ENCODE peak calls at places on chromosomes 2 and 18, in four cellular contexts. X is psoas muscle, M is left cardiac atrium, S is activated B cell treated with CpG ODN at 0.5 μM for 24 hours. T is an unnamed sample.

GRCh38 chr2:135615404-135615803 is 84.1 kb downstream of the R3HDM1 start:
- ATAC-seq in X (no peak), M (no peak), S (no peak), T (no peak)

GRCh38 chr2:41709702-41710599 is 337.9 kb upstream of the PKDCC start:
- ATAC-seq in X (no peak), M (no peak), S (peak; percentile 31), T (peak; percentile 72)

GRCh38 chr2:232891621-232892071 is 21.6 kb downstream of the SNORC start:
- ATAC-seq in X (peak; percentile 77), M (no peak), S (no peak), T (no peak)

GRCh38 chr2:238240761-238241711 is 1.2 kb upstream of the HES6 start:
- ATAC-seq in X (peak; percentile 77), M (peak; percentile 61), S (no peak), T (no peak)

GRCh38 chr2:128504242-128505149 is 185.8 kb upstream of the HS6ST1 start:
- ATAC-seq in X (no peak), M (peak; percentile 7), S (peak; percentile 81), T (peak; percentile 88)

GRCh38 chr2:214077727-214078126 is 333.1 kb upstream of the VWC2L start:
- ATAC-seq in X (no peak), M (no peak), S (no peak), T (no peak)

GRCh38 chr2:237996041-237996593 is 29.3 kb downstream of the UBE2F start:
- ATAC-seq in X (no peak), M (no peak), S (no peak), T (no peak)

GRCh38 chr2:220166616-220167015 is 539.2 kb downstream of the SLC4A3 start:
- ATAC-seq in X (no peak), M (no peak), S (no peak), T (no peak)

GRCh38 chr2:234025475-234025874 is 25.0 kb upstream of the SPP2 start:
- ATAC-seq in X (no peak), M (no peak), S (peak; percentile 62), T (peak; percentile 86)

GRCh38 chr18:8140841-8141501 is 468.3 kb upstream of the RAB12 start:
- ATAC-seq in X (peak; percentile 79), M (no peak), S (no peak), T (no peak)

GRCh38 chr2:120793682-120794403 is 58.2 kb downstream of the GLI2 start:
- ATAC-seq in X (no peak), M (peak; percentile 23), S (no peak), T (no peak)

GRCh38 chr2:72605836-72606442 is 219.9 kb downstream of the EXOC6B start:
- ATAC-seq in X (no peak), M (no peak), S (no peak), T (no peak)

GRCh38 chr2:101173707-101174295 is 22.6 kb upstream of the TBC1D8 start:
- ATAC-seq in X (no peak), M (peak; percentile 30), S (peak; percentile 100), T (peak; percentile 100)

GRCh38 chr2:28643324-28643723 is 108.3 kb upstream of the PPP1CB start:
- ATAC-seq in X (no peak), M (no peak), S (no peak), T (no peak)

GRCh38 chr2:112166801-112167499 is 28.8 kb downstream of the FBLN7 start:
- ATAC-seq in X (no peak), M (no peak), S (no peak), T (no peak)

GRCh38 chr2:19048593-19049264 is 309.7 kb downstream of the OSR1 start:
- ATAC-seq in X (no peak), M (no peak), S (no peak), T (no peak)

GRCh38 chr2:128425731-128426620 is 107.3 kb upstream of the HS6ST1 start:
- ATAC-seq in X (no peak), M (peak; percentile 47), S (no peak), T (peak; percentile 27)

GRCh38 chr2:159653962-159654361 is 37.6 kb upstream of the BAZ2B start:
- ATAC-seq in X (no peak), M (no peak), S (no peak), T (no peak)

GRCh38 chr2:216984937-216985336 is 125.1 kb upstream of the TNP1 start:
- ATAC-seq in X (no peak), M (peak; percentile 77), S (no peak), T (no peak)

GRCh38 chr18:2889761-2890192 is 43.0 kb downstream of the EMILIN2 start:
- ATAC-seq in X (no peak), M (no peak), S (no peak), T (no peak)

GRCh38 chr2:238321467-238321866 is 1.1 kb downstream of the TRAF3IP1 start:
- ATAC-seq in X (no peak), M (no peak), S (no peak), T (no peak)

GRCh38 chr2:180823546-180824141 is 156.8 kb upstream of the UBE2E3 start:
- ATAC-seq in X (no peak), M (no peak), S (no peak), T (no peak)